ENCODE peak calls at places on chromosomes 13 and 19, in seven cellular contexts. R, O, U, Z, V, P and Y are unnamed samples.

GRCh38 chr13:46893820-46894533 is 2.9 kb downstream of the HTR2A start:
- DNase-seq in O (peak), U (peak), V (peak), P (peak), Z (peak), R (peak), Y (peak)

GRCh38 chr13:113489549-113490495 is 689 bp downstream of the DCUN1D2 start:
- DNase-seq in P (peak), V (peak), Z (peak), O (peak), U (no peak), R (peak), Y (peak)

GRCh38 chr19:50432658-50433057 is at the start of gene MYBPC2:
- DNase-seq in U (no peak), Z (no peak), P (peak), V (no peak), R (peak), O (no peak), Y (no peak)

GRCh38 chr13:32530841-32531253 is 7.7 kb downstream of the N4BP2L2 start:
- DNase-seq in R (peak), O (peak), U (no peak), V (peak), P (peak), Z (no peak), Y (peak)

GRCh38 chr19:3324405-3324856 is 42.0 kb upstream of the NFIC start:
- DNase-seq in R (no peak), P (peak), Z (no peak), U (peak), V (no peak), O (peak), Y (peak)

GRCh38 chr13:101303512-101303911 is 112.8 kb downstream of the NALCN start:
- DNase-seq in R (no peak), O (no peak), Z (no peak), U (no peak), V (no peak), P (no peak), Y (no peak)

GRCh38 chr13:27962128-27962841 is 6.8 kb downstream of the CDX2 start:
- DNase-seq in Z (no peak), P (no peak), O (peak), R (peak), U (no peak), V (no peak), Y (no peak)

GRCh38 chr19:4425531-4425930 is 23.1 kb downstream of the CHAF1A start:
- DNase-seq in P (no peak), O (no peak), R (no peak), Z (no peak), U (no peak), V (peak), Y (no peak)

GRCh38 chr13:45446181-45446580 is 18.6 kb upstream of the COG3 start:
- DNase-seq in P (no peak), V (peak), U (no peak), Z (no peak), O (no peak), R (no peak), Y (no peak)

GRCh38 chr13:52739468-52740071 is at the start of gene CNMD:
- DNase-seq in V (no peak), Z (no peak), O (no peak), R (no peak), U (no peak), P (no peak), Y (no peak)

GRCh38 chr19:33497778-33498175 is 23.8 kb downstream of the PEPD start:
- DNase-seq in P (no peak), Z (no peak), U (no peak), O (no peak), R (no peak), V (no peak), Y (no peak)

GRCh38 chr13:80363890-80364503 is 23.1 kb upstream of the SPRY2 start:
- DNase-seq in P (peak), Z (no peak), V (peak), O (no peak), R (peak), U (no peak), Y (no peak)

GRCh38 chr13:58625703-58626389 is 994.3 kb downstream of the PCDH17 start:
- DNase-seq in R (no peak), P (no peak), U (no peak), Z (no peak), O (no peak), V (no peak), Y (no peak)

GRCh38 chr13:72745260-72745659 is 17.5 kb downstream of the BORA start:
- DNase-seq in V (peak), U (no peak), Z (no peak), P (no peak), O (no peak), R (no peak), Y (no peak)

GRCh38 chr13:73913043-73913740 is 221.0 kb downstream of the KLF12 start:
- DNase-seq in V (peak), R (no peak), P (no peak), O (no peak), Z (no peak), U (no peak), Y (no peak)

GRCh38 chr19:16661480-16662034 is 618 bp downstream of the TMEM38A start:
- DNase-seq in U (no peak), R (peak), P (peak), Z (no peak), O (peak), V (no peak), Y (peak)

GRCh38 chr19:29429021-29429420 is 96.8 kb upstream of the VSTM2B start:
- DNase-seq in R (no peak), U (no peak), O (no peak), V (no peak), P (no peak), Z (no peak), Y (no peak)

GRCh38 chr19:14762111-14762510 is 16.2 kb downstream of the ADGRE2 start:
- DNase-seq in P (no peak), R (no peak), O (no peak), U (no peak), Z (no peak), V (no peak), Y (no peak)

GRCh38 chr13:49421391-49421790 is 22.5 kb downstream of the CAB39L start:
- DNase-seq in P (peak), V (no peak), R (peak), O (no peak), U (peak), Z (no peak), Y (peak)
- TF ChIP-seq CTCF in P (peak), V (no peak), R (peak), O (no peak), U (no peak), Z (no peak), Y (no peak)

GRCh38 chr13:49559006-49559405 is 26.4 kb downstream of the RCBTB1 start:
- DNase-seq in O (no peak), P (no peak), V (no peak), U (no peak), R (no peak), Z (no peak), Y (no peak)

GRCh38 chr13:49561064-49561410 is 24.3 kb downstream of the RCBTB1 start:
- DNase-seq in P (no peak), V (no peak), R (peak), O (no peak), Z (no peak), U (no peak), Y (no peak)

GRCh38 chr13:49563513-49563912 is 21.8 kb downstream of the RCBTB1 start:
- DNase-seq in U (no peak), P (no peak), R (peak), V (peak), Z (no peak), O (no peak), Y (no peak)

GRCh38 chr13:49560270-49561063 is 24.9 kb downstream of the RCBTB1 start:
- DNase-seq in V (peak), Z (peak), U (peak), R (peak), O (no peak), P (no peak), Y (peak)
- TF ChIP-seq CTCF in V (peak), Z (peak), U (no peak), R (peak), O (no peak), P (no peak), Y (no peak)

DNA sequence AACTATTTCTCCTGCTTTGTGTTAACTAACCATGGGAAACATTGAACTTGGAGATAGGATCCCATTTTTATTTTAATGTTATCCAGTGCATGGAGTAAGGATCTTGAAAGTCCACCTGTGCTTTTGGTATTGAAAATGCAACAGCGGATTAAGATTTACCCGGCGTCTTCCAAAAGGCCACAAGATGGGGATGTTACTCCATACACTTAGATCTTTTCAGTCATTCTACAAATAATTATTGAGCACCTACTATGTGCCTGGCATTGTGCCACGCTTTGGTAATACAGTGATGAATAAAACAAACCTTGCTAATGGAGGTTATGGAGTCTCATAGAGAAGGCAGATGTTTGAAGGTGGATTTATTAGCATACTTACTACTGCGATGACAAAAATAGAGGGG is 56.9 kb downstream of the RFC3 start:
- DNase-seq in O (no peak), Z (no peak), R (no peak), P (no peak), U (no peak), V (no peak), Y (no peak)
- TF ChIP-seq CTCF in O (no peak), Z (peak), R (peak), P (peak), U (no peak), V (no peak), Y (no peak)

GRCh38 chr19:8342684-8343482 is at the start of gene KANK3:
- DNase-seq in U (peak), R (peak), V (peak), P (peak), O (peak), Z (peak), Y (peak)
- TF ChIP-seq CTCF in U (no peak), R (no peak), V (no peak), P (no peak), O (no peak), Z (no peak), Y (no peak)

GRCh38 chr19:46404039-46404883 is 9.1 kb downstream of the CCDC8 start:
- DNase-seq in R (peak), Z (peak), O (peak), P (peak), V (peak), U (no peak), Y (no peak)
- TF ChIP-seq CTCF in R (peak), Z (peak), O (no peak), P (peak), V (peak), U (no peak), Y (no peak)

GRCh38 chr19:39336483-39336882 is 640 bp upstream of the GMFG start:
- DNase-seq in O (no peak), R (no peak), V (no peak), U (no peak), Z (no peak), P (no peak), Y (no peak)
- TF ChIP-seq CTCF in O (no peak), R (no peak), V (no peak), U (no peak), Z (no peak), P (no peak), Y (no peak)

DNA sequence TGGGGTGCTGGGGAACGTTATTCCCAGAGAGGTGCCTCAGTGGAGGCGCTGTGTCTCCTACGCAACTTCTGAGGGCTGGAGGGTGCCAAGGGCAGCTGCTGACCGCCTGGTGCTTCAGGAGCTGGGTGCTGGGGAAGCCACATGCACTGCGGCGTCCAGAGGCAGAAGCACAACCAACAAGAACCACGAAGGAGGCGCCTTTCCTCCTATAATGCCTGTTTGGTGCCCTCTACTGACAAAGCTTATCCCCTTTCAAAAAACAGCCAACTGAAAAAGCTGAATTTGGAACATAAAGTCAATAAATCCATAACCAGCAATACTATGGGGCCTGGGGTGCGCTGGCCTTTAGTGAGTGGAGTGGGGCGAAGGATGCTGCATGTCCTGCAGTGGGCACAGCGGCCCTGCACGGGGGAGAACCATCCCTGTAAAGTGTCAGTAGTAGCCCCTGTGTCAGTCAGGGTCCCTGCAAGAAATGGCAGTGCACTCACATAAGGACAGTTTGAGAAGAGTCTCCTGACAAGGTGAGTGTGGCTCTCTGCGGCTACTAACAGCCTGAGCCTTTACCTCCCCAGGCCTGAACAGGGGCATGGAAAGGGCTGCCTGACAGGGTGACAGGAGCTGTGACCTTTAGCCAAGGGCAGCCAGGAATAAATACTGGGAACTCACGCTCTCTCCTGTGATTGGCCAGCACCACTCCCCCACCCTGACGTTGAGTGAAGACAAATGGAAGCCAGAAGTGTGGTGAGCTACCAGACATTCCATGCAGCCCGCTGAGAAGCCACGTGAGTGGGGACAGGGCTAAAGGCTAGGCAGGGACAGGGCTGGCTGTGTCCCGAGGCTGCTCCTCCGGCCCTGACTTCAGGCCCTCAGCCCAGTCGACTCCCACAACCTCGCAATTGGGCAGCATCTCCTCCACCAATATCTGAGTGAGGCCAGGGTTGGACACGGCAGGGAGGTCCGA is 4.5 kb upstream of the B3GNT8 start:
- DNase-seq in U (no peak), R (peak), Z (no peak), P (no peak), V (peak), O (no peak), Y (no peak)
- TF ChIP-seq CTCF in U (no peak), R (peak), Z (peak), P (peak), V (peak), O (peak), Y (no peak)

GRCh38 chr19:42420055-42420544 is 7.1 kb downstream of the LIPE start:
- DNase-seq in R (peak), O (peak), V (peak), P (peak), U (peak), Z (peak), Y (peak)
- TF ChIP-seq CTCF in R (peak), O (peak), V (peak), P (peak), U (peak), Z (peak), Y (peak)